ENCODE peak calls at places on chromosomes 12 and 14, in nine cellular contexts. Q is AG09309, D is progenitor cell of endocrine pancreas, B is left ventricle myocardium inferior, V is choroid plexus epithelial cell, M is foreskin fibroblast, E is fibroblast of lung, J is GM23338, X is fibroblast of pulmonary artery. Z is an unnamed sample.

GRCh38 chr12:52211716-52212585 is 20.1 kb upstream of the KRT80 start:
- DNase-seq in Q (no peak), D (no peak), B (peak; percentile 13), V (no peak), M (no peak), E (no peak), J (no peak), X (no peak), Z (no peak)

GRCh38 chr12:98373982-98374381 is 141.4 kb upstream of the TMPO start:
- DNase-seq in Q (no peak), D (no peak), B (no peak), V (peak; percentile 38), M (no peak), E (no peak), J (peak; percentile 40), X (peak; percentile 18), Z (no peak)

GRCh38 chr12:80917651-80918050 is 20.1 kb downstream of the LIN7A start:
- DNase-seq in Q (no peak), D (no peak), B (no peak), V (no peak), M (no peak), E (no peak), J (no peak), X (no peak), Z (no peak)

GRCh38 chr14:69684461-69685183 is 73.2 kb downstream of the SUSD6 start:
- DNase-seq in Q (no peak), D (no peak), B (no peak), V (no peak), M (no peak), E (no peak), J (no peak), X (no peak), Z (no peak)

GRCh38 chr12:121110211-121110940 is 22.3 kb upstream of the P2RX7 start:
- DNase-seq in Q (peak; percentile 44), D (peak; percentile 41), B (peak; percentile 41), V (peak; percentile 78), M (peak; percentile 52), E (peak; percentile 78), J (peak; percentile 85), X (peak; percentile 76), Z (peak; percentile 43)

GRCh38 chr12:108689314-108690190 is 41.8 kb downstream of the CORO1C start:
- DNase-seq in Q (no peak), D (no peak), B (no peak), V (peak; percentile 78), M (no peak), E (peak; percentile 73), J (no peak), X (peak; percentile 68), Z (no peak)

GRCh38 chr12:122990961-122991622 is 10.6 kb downstream of the ARL6IP4 start:
- DNase-seq in Q (no peak), D (no peak), B (no peak), V (no peak), M (no peak), E (no peak), J (no peak), X (no peak), Z (peak; percentile 26)

GRCh38 chr12:132707241-132707640 is 3.4 kb upstream of the PGAM5 start:
- DNase-seq in Q (no peak), D (no peak), B (no peak), V (no peak), M (no peak), E (no peak), J (no peak), X (no peak), Z (no peak)

GRCh38 chr12:49708851-49709250 is 1.6 kb upstream of the FMNL3 start:
- DNase-seq in Q (no peak), D (no peak), B (no peak), V (no peak), M (no peak), E (no peak), J (no peak), X (no peak), Z (no peak)

GRCh38 chr12:49705479-49706267 is 1.5 kb downstream of the FMNL3 start:
- DNase-seq in Q (no peak), D (no peak), B (peak; percentile 29), V (peak; percentile 64), M (peak; percentile 69), E (peak; percentile 60), J (peak; percentile 46), X (peak; percentile 59), Z (peak; percentile 51)

GRCh38 chr12:49706351-49707126 is 666 bp downstream of the FMNL3 start:
- DNase-seq in Q (no peak), D (peak; percentile 14), B (peak; percentile 42), V (peak; percentile 61), M (peak; percentile 24), E (peak; percentile 54), J (peak; percentile 65), X (peak; percentile 40), Z (peak; percentile 24)

GRCh38 chr12:49707127-49707811 is at the start of gene FMNL3:
- DNase-seq in Q (peak; percentile 77), D (peak; percentile 98), B (peak; percentile 99), V (peak; percentile 98), M (peak; percentile 98), E (peak; percentile 96), J (peak; percentile 96), X (peak; percentile 97), Z (peak; percentile 98)

GRCh38 chr12:49707812-49708147 is 575 bp upstream of the FMNL3 start:
- DNase-seq in Q (no peak), D (no peak), B (no peak), V (no peak), M (no peak), E (no peak), J (no peak), X (no peak), Z (no peak)
- TF ChIP-seq CTCF in Q (no peak), D (peak; percentile 19), B (peak; percentile 2), V (no peak), M (no peak), E (no peak), J (peak; percentile 5), X (no peak), Z (no peak)

GRCh38 chr14:95695913-95696312 is 9.7 kb downstream of the TCL1B start:
- DNase-seq in Q (no peak), D (no peak), B (no peak), V (no peak), M (no peak), E (no peak), J (no peak), X (no peak), Z (no peak)

GRCh38 chr14:95696741-95697140 is 10.5 kb downstream of the TCL1B start:
- DNase-seq in Q (no peak), D (no peak), B (no peak), V (no peak), M (no peak), E (no peak), J (no peak), X (no peak), Z (no peak)

GRCh38 chr14:95698287-95698686 is 12.1 kb downstream of the TCL1B start:
- DNase-seq in Q (no peak), D (no peak), B (no peak), V (no peak), M (no peak), E (no peak), J (no peak), X (no peak), Z (no peak)

GRCh38 chr14:95699397-95699796 is 13.2 kb downstream of the TCL1B start:
- DNase-seq in Q (no peak), D (no peak), B (no peak), V (no peak), M (no peak), E (no peak), J (peak; percentile 34), X (no peak), Z (no peak)

DNA sequence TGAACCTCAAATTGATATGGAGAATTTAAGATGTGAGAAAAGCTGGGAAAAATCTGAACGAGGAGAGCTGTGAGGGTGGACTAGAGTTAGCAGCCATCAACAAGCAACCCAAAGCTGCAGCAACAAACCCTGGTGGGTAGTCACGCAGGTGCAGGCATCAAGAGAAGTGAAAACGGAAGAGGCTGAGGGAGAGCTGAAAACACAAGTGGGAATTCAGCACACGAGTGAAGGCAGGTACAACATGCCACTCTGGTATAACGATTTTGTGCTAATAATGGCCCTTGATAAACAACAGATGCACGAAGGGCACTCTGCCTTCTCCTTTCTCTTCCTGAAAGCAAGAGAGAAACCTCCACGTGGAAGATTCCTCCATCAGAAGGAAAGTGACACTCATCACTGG is 11.5 kb downstream of the TCL1B start:
- DNase-seq in Q (no peak), D (no peak), B (no peak), V (no peak), M (no peak), E (no peak), J (no peak), X (no peak), Z (no peak)
- TF ChIP-seq CTCF in Q (no peak), D (no peak), B (no peak), V (no peak), M (no peak), E (no peak), J (no peak), X (no peak), Z (no peak)

GRCh38 chr12:114625294-114625851 is 58.6 kb downstream of the TBX3 start:
- DNase-seq in Q (peak; percentile 47), D (peak; percentile 57), B (no peak), V (peak; percentile 80), M (peak; percentile 76), E (peak; percentile 80), J (peak; percentile 91), X (peak; percentile 75), Z (no peak)
- TF ChIP-seq CTCF in Q (peak; percentile 89), D (peak; percentile 89), B (peak; percentile 73), V (peak; percentile 97), M (peak; percentile 89), E (peak; percentile 88), J (peak; percentile 85), X (peak; percentile 93), Z (peak; percentile 33)

DNA sequence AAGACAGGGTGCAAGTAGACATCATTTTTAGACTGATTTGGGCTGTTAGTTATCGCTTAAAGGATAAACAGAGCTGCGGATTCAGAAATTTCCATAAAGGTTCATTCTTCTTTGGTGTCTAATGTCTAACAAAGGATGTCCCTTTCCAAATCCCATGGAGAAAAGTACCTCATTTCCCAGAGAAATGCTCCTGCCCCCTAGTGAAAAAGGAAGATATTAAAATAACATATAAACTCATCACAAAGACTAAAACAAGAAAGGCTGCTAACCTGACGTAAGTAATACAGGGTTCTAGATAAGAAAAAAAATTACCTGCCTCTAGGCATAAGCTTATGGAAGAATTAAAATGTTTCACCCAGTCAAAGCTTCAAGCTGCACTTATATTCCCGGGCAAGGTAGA is 22.8 kb downstream of the ARMH4 start:
- DNase-seq in Q (no peak), D (no peak), B (no peak), V (no peak), M (no peak), E (no peak), J (peak; percentile 30), X (no peak), Z (no peak)
- TF ChIP-seq CTCF in Q (peak; percentile 13), D (peak; percentile 21), B (no peak), V (no peak), M (peak; percentile 15), E (no peak), J (peak; percentile 53), X (peak; percentile 21), Z (no peak)

DNA sequence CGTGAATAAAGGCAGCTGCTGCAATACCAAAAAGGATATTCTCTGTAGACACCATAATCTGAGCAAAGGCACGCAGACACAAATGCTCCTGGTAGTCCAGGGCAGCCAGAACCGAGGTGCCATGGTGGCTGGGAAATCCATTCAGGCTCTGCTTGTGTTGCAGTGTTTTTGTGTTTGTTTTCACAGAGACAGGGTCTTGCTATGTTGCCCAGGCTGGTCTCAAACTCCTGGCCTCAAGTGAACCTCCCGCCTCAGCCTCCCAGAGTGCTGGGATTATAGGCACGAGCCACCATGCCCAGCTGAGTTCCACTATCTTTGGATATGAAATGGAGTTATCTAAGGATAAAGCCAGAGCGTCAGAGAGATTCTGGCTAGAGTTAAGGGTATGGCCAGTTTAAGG is 39.8 kb downstream of the DCAF4 start:
- DNase-seq in Q (no peak), D (no peak), B (no peak), V (no peak), M (no peak), E (no peak), J (no peak), X (no peak), Z (no peak)
- TF ChIP-seq CTCF in Q (no peak), D (no peak), B (no peak), V (no peak), M (no peak), E (no peak), J (no peak), X (no peak), Z (no peak)

Z was measured in psoas muscle.